ENCODE peak calls at places on chromosomes 13 and 19, in five cellular contexts. One of them, this sample, is unnamed.

GRCh38 chr19:2266183-2266993 is 10.2 kb upstream of the JSRP1 start:
- DNase-seq in CD8-positive, alpha-beta T cell: no peak
- DNase-seq in activated CD4-positive, alpha-beta T cell treated with anti-CD3 and anti-CD28 coated beads for 24 hours: no peak
- DNase-seq in astrocyte of the cerebellum: no peak
- DNase-seq in tibial nerve: peak; percentile 80
- DNase-seq in this sample: no peak

GRCh38 chr13:98576215-98576945 is 527 bp downstream of the STK24 start:
- DNase-seq in CD8-positive, alpha-beta T cell: no peak
- DNase-seq in activated CD4-positive, alpha-beta T cell treated with anti-CD3 and anti-CD28 coated beads for 24 hours: no peak
- DNase-seq in astrocyte of the cerebellum: no peak
- DNase-seq in tibial nerve: peak; percentile 36
- DNase-seq in this sample: peak; percentile 38

GRCh38 chr13:106433066-106433465 is 102.4 kb downstream of the EFNB2 start:
- DNase-seq in CD8-positive, alpha-beta T cell: no peak
- DNase-seq in activated CD4-positive, alpha-beta T cell treated with anti-CD3 and anti-CD28 coated beads for 24 hours: no peak
- DNase-seq in astrocyte of the cerebellum: no peak
- DNase-seq in tibial nerve: no peak
- DNase-seq in this sample: no peak

GRCh38 chr13:66933994-66934393 is 296.1 kb downstream of the PCDH9 start:
- DNase-seq in CD8-positive, alpha-beta T cell: no peak
- DNase-seq in activated CD4-positive, alpha-beta T cell treated with anti-CD3 and anti-CD28 coated beads for 24 hours: no peak
- DNase-seq in astrocyte of the cerebellum: peak; percentile 24
- DNase-seq in tibial nerve: no peak
- DNase-seq in this sample: no peak

GRCh38 chr13:99722419-99722818 is 221.1 kb downstream of the TM9SF2 start:
- DNase-seq in CD8-positive, alpha-beta T cell: no peak
- DNase-seq in activated CD4-positive, alpha-beta T cell treated with anti-CD3 and anti-CD28 coated beads for 24 hours: no peak
- DNase-seq in astrocyte of the cerebellum: no peak
- DNase-seq in tibial nerve: no peak
- DNase-seq in this sample: no peak

GRCh38 chr13:113816248-113816924 is 47.5 kb downstream of the GAS6 start:
- DNase-seq in CD8-positive, alpha-beta T cell: no peak
- DNase-seq in activated CD4-positive, alpha-beta T cell treated with anti-CD3 and anti-CD28 coated beads for 24 hours: no peak
- DNase-seq in astrocyte of the cerebellum: no peak
- DNase-seq in tibial nerve: no peak
- DNase-seq in this sample: no peak

GRCh38 chr19:38989066-38989605 is 13.6 kb upstream of the FBXO17 start:
- DNase-seq in CD8-positive, alpha-beta T cell: no peak
- DNase-seq in activated CD4-positive, alpha-beta T cell treated with anti-CD3 and anti-CD28 coated beads for 24 hours: no peak
- DNase-seq in astrocyte of the cerebellum: no peak
- DNase-seq in tibial nerve: no peak
- DNase-seq in this sample: no peak

GRCh38 chr13:24228852-24229458 is 68.4 kb downstream of the SPATA13 start:
- DNase-seq in CD8-positive, alpha-beta T cell: no peak
- DNase-seq in activated CD4-positive, alpha-beta T cell treated with anti-CD3 and anti-CD28 coated beads for 24 hours: no peak
- DNase-seq in astrocyte of the cerebellum: peak; percentile 65
- DNase-seq in tibial nerve: peak; percentile 52
- DNase-seq in this sample: no peak

GRCh38 chr13:110819203-110820014 is 95.5 kb downstream of the ANKRD10 start:
- DNase-seq in CD8-positive, alpha-beta T cell: peak; percentile 67
- DNase-seq in activated CD4-positive, alpha-beta T cell treated with anti-CD3 and anti-CD28 coated beads for 24 hours: peak; percentile 72
- DNase-seq in astrocyte of the cerebellum: peak; percentile 24
- DNase-seq in tibial nerve: peak; percentile 81
- DNase-seq in this sample: peak; percentile 88

GRCh38 chr13:105343134-105343806 is 1192.2 kb downstream of the EFNB2 start:
- DNase-seq in CD8-positive, alpha-beta T cell: no peak
- DNase-seq in activated CD4-positive, alpha-beta T cell treated with anti-CD3 and anti-CD28 coated beads for 24 hours: no peak
- DNase-seq in astrocyte of the cerebellum: peak; percentile 62
- DNase-seq in tibial nerve: no peak
- DNase-seq in this sample: no peak

This sample was measured in GM12891.